ENCODE peak calls at places on chromosomes 5 and 9, in four cellular contexts. I is fibroblast of the aortic adventitia, B is transverse colon, F is HepG2. Y is an unnamed sample.

GRCh38 chr5:139967353-139967752 is 75.7 kb downstream of the NRG2 start:
- DNase-seq in F (no peak), I (no peak), B (no peak), Y (no peak)

GRCh38 chr5:62259699-62260220 is 46.2 kb upstream of the KIF2A start:
- DNase-seq in I (no peak), B (no peak), F (no peak), Y (no peak)

GRCh38 chr9:3200331-3200774 is 325.4 kb downstream of the RFX3 start:
- DNase-seq in I (peak; percentile 5), B (no peak), F (no peak), Y (no peak)

GRCh38 chr9:125570246-125570645 is 136.8 kb downstream of the MAPKAP1 start:
- DNase-seq in I (no peak), B (no peak), F (no peak), Y (no peak)

GRCh38 chr5:114477816-114478330 is 116.0 kb downstream of the KCNN2 start:
- DNase-seq in F (no peak), B (no peak), I (no peak), Y (no peak)

GRCh38 chr5:159189310-159189709 is 20.0 kb downstream of the RNF145 start:
- DNase-seq in I (peak; percentile 69), B (no peak), F (no peak), Y (no peak)

GRCh38 chr5:109837226-109837861 is 147.6 kb downstream of the MAN2A1 start:
- DNase-seq in B (no peak), I (no peak), F (no peak), Y (peak; percentile 23)

GRCh38 chr9:24436761-24437160 is 108.9 kb downstream of the IZUMO3 start:
- DNase-seq in F (no peak), I (no peak), B (no peak), Y (no peak)

GRCh38 chr9:75226403-75227139 is 138.3 kb downstream of the OSTF1 start:
- DNase-seq in B (no peak), F (no peak), I (no peak), Y (no peak)

GRCh38 chr5:131991593-131992324 is 19.7 kb downstream of the ACSL6 start:
- DNase-seq in F (no peak), I (no peak), B (no peak), Y (no peak)

GRCh38 chr9:86614871-86615849 is 260.9 kb upstream of the TUT7 start:
- DNase-seq in F (peak; percentile 37), B (no peak), I (peak; percentile 88), Y (no peak)
- TF ChIP-seq CTCF in F (no peak), B (peak; percentile 18), I (peak; percentile 52), Y (no peak)

GRCh38 chr5:77494935-77495334 is 2.8 kb upstream of the WDR41 start:
- DNase-seq in I (no peak), F (no peak), B (no peak), Y (no peak)

GRCh38 chr5:77491783-77492652 is at the start of gene WDR41:
- DNase-seq in I (peak; percentile 96), B (peak; percentile 91), F (peak; percentile 72), Y (peak; percentile 93)

DNA sequence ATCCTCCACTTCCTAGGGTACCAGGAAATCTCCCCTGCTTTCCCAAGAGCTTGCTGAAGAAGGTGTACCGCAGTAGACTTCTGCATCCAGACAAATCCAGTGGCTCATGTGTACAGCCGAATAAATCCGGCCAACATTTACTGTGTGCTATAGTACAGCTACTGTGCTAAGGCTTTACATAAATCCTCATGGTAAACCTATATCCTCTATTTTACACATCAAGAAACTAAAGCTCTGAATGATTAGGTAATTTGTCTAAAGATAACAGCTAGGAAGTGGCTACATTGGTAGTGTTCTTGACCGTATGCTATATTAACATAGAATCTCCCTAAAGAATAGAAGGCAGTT is 511 bp upstream of the WDR41 start:
- DNase-seq in F (no peak), I (no peak), B (no peak), Y (no peak)
- TF ChIP-seq CTCF in F (no peak), I (no peak), B (no peak), Y (no peak)

GRCh38 chr9:35385042-35385441 is 104.9 kb upstream of the RUSC2 start:
- DNase-seq in I (peak; percentile 91), F (no peak), B (no peak), Y (no peak)
- TF ChIP-seq CTCF in I (peak; percentile 75), F (no peak), B (no peak), Y (no peak)

DNA sequence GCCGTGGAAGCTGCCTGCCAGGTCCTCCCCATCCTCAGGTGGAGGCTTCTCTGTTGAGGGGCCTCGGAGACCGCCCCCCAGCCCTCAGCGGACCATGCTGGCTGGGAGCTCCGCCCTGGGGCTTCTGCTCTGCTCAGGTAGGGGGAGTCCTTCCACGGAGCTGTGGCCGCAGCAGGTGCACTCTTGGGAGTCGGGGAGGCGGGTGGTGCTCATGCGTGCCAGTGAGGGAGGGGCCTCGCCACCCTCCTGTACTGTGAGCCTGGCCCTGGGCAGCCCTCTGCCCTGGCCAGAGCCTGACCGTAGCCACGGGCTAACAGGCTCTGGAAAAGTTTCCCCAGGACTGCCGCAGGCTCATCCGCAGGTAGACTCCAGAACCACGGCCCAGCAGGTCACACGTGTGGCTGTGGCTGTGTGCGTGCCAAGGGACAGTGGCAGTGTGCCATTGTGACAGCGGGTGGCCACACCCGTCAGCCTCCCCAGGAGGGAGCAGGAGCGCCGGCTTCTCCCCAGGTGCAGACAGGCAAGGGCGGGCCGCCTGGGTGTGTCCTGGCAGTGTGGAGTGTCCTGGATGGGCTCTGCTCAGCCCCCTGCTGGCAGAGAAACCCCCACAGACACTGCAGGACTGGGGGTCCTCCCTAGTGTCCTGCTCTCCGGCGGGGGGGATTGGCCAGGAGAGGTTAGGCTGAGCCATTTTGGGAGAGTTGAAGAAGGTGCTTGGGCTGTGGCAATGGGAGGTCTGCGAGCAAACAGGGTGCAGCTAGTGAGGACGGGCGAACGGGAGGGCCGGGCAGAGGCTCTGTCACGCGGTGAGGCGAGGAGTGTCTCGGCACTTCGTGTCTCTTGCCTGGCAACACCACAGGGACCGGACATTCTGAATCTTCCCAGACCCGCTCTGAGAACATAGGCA is 29.5 kb downstream of the TPPP start:
- DNase-seq in F (no peak), I (no peak), B (peak; percentile 88), Y (no peak)
- TF ChIP-seq CTCF in F (no peak), I (no peak), B (peak; percentile 11), Y (no peak)

DNA sequence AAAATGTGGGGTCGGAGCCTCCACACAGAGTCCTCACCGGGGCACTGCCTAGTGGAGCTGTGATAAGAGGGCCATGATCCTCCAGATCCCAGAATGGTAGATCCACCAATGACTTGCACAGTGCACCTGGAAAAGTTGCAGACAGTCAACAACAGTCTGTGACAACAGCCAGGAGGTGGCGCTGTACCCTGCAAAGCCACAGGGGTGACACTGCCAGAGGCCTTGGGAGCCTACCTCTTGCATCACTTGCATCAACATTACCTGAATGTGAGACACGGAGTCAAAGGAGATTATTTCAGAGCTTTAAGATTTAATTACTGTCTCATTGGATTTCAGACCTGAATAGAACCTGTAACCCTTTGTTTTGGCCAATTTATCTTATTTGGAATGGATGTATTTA is 614.1 kb upstream of the CDH9 start:
- DNase-seq in I (no peak), F (peak; percentile 17), B (no peak), Y (peak; percentile 11)
- TF ChIP-seq CTCF in I (no peak), F (peak; percentile 57), B (no peak), Y (no peak)

GRCh38 chr5:27241564-27242257 is 203.3 kb upstream of the CDH9 start:
- DNase-seq in B (no peak), F (no peak), I (peak; percentile 97), Y (no peak)
- TF ChIP-seq CTCF in B (no peak), F (no peak), I (peak; percentile 52), Y (no peak)

DNA sequence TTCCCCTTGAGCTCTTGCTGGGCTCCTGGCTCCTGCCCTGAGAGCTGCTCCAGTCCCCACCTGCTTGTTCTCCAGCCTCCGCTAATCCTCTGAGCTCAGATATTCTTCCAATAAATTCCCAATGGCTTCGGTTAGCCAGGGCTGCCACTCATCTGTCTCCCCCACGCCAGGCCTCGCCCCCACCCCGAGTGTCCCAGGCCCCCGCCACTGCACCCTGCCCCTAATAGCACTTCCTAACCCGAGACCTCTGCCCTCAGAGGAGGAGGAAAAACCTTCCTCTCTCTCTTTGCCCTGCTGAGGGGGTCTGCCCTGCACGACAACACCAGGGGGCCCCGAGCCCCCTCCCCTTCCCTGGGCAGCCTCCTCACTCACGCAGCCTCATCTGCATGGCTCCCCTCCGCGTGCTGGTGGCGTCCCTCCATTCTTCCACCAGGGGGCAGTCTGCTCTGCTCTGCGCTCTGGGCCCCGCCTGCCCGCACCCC is 5.4 kb upstream of the LCN15 start:
- DNase-seq in B (peak; percentile 60), I (no peak), F (no peak), Y (peak; percentile 79)
- TF ChIP-seq CTCF in B (peak; percentile 45), I (peak; percentile 63), F (peak; percentile 73), Y (peak; percentile 37)

DNA sequence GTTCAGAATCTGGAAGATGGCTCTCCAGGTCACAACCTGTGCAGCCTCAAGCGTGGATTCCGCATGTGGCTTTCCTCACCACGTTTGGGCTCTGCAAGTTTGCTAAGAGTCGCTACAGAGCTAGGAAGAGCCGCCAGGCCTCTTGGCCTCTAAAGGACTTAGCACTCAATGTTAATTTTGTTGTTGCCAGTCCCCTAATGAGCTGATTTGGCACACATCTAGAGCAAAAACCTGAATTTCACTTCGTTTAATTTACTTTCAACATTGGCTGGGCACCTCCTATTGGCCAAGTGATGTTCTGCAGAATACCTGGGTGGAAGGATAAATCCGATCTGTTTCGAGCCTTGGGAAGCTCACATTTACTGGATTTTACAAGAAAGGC is 65.8 kb upstream of the UNC5A start:
- DNase-seq in F (no peak), B (no peak), I (no peak), Y (no peak)
- TF ChIP-seq CTCF in F (peak; percentile 39), B (no peak), I (peak; percentile 19), Y (peak; percentile 44)

GRCh38 chr9:88110026-88110425 is 28.2 kb downstream of the SPATA31C2 start:
- DNase-seq in B (no peak), I (no peak), F (no peak), Y (no peak)

GRCh38 chr9:88108779-88109178 is 29.5 kb downstream of the SPATA31C2 start:
- DNase-seq in B (no peak), I (no peak), F (no peak), Y (no peak)

GRCh38 chr9:88106492-88106891 is 31.8 kb downstream of the SPATA31C2 start:
- DNase-seq in B (peak; percentile 57), F (no peak), I (peak; percentile 64), Y (no peak)
- TF ChIP-seq CTCF in B (peak; percentile 49), F (peak; percentile 51), I (peak; percentile 67), Y (peak; percentile 30)

Y was measured in nephron progenitor cell.